ENCODE peak calls at places on chromosomes 7 and 10, in six cellular contexts. H is choroid plexus epithelial cell, W is nephron progenitor cell, I is cardiac muscle cell, K is pancreas, A is GM13976. J is an unnamed sample.

GRCh38 chr10:27285093-27285492 is 44.5 kb upstream of the ACBD5 start:
- DNase-seq in I (peak; percentile 26), A (no peak), W (no peak), K (peak; percentile 10), H (peak; percentile 37), J (no peak)

GRCh38 chr10:92313750-92314149 is 22.8 kb downstream of the MARCHF5 start:
- DNase-seq in W (no peak), K (no peak), A (no peak), I (no peak), H (no peak), J (no peak)

GRCh38 chr10:75201793-75202307 is 8.7 kb upstream of the VDAC2 start:
- DNase-seq in W (no peak), H (no peak), K (no peak), A (no peak), I (no peak), J (no peak)

GRCh38 chr10:131647789-131648188 is 253.0 kb upstream of the PPP2R2D start:
- DNase-seq in I (no peak), H (no peak), K (no peak), W (no peak), A (no peak), J (no peak)

GRCh38 chr7:77327067-77327931 is 88.8 kb downstream of the GSAP start:
- DNase-seq in H (peak; percentile 84), A (no peak), W (peak; percentile 27), K (no peak), I (peak; percentile 86), J (no peak)

GRCh38 chr10:95423327-95424005 is 132.7 kb upstream of the PDLIM1 start:
- DNase-seq in W (no peak), A (no peak), H (no peak), I (no peak), K (no peak), J (no peak)

GRCh38 chr10:50510517-50511473 is 113.0 kb downstream of the SGMS1 start:
- DNase-seq in K (no peak), W (no peak), I (no peak), A (no peak), H (peak; percentile 27), J (no peak)

GRCh38 chr10:18472977-18473376 is 178.4 kb downstream of the NSUN6 start:
- DNase-seq in A (no peak), K (peak; percentile 11), W (no peak), H (no peak), I (no peak), J (peak; percentile 15)

GRCh38 chr7:152594801-152595200 is 81.1 kb downstream of the XRCC2 start:
- DNase-seq in K (no peak), I (no peak), W (no peak), H (no peak), A (no peak), J (no peak)

GRCh38 chr7:47709451-47709850 is 127.5 kb upstream of the TNS3 start:
- DNase-seq in W (no peak), I (no peak), A (no peak), K (no peak), H (no peak), J (no peak)

GRCh38 chr10:68594405-68594804 is 34.3 kb downstream of the TET1 start:
- DNase-seq in A (no peak), H (peak; percentile 67), I (peak; percentile 78), K (no peak), W (no peak), J (no peak)

GRCh38 chr7:2926120-2926897 is 82.2 kb upstream of the GNA12 start:
- DNase-seq in H (no peak), I (no peak), W (no peak), K (no peak), A (no peak), J (no peak)

GRCh38 chr7:34776748-34777358 is 118.8 kb downstream of the NPSR1 start:
- DNase-seq in I (no peak), H (no peak), A (no peak), W (no peak), K (no peak), J (no peak)

GRCh38 chr7:139118234-139118802 is 8.8 kb upstream of the ZC3HAV1 start:
- DNase-seq in W (no peak), I (peak; percentile 41), K (peak; percentile 21), A (no peak), H (peak; percentile 65), J (peak; percentile 65)

GRCh38 chr7:12322287-12322902 is 81.3 kb downstream of the VWDE start:
- DNase-seq in I (peak; percentile 46), K (no peak), W (no peak), H (peak; percentile 66), A (no peak), J (peak; percentile 8)

GRCh38 chr10:97515260-97515978 is 16.7 kb downstream of the UBTD1 start:
- DNase-seq in A (no peak), I (no peak), K (no peak), H (no peak), W (no peak), J (no peak)

GRCh38 chr10:31603245-31604087 is 284.4 kb downstream of the ZEB1 start:
- DNase-seq in W (peak; percentile 98), I (peak; percentile 96), H (peak; percentile 92), A (peak; percentile 99), K (peak; percentile 94), J (peak; percentile 97)

GRCh38 chr10:29535012-29535777 is 99.6 kb downstream of the SVIL start:
- DNase-seq in I (peak; percentile 83), W (peak; percentile 52), A (no peak), H (peak; percentile 80), K (peak; percentile 92), J (no peak)

GRCh38 chr10:124611738-124612137 is 132.4 kb downstream of the FAM53B start:
- DNase-seq in H (no peak), A (no peak), W (no peak), K (no peak), I (no peak), J (no peak)

GRCh38 chr10:102269017-102269416 is 23.7 kb downstream of the GBF1 start:
- DNase-seq in W (no peak), I (peak; percentile 21), H (no peak), A (no peak), K (no peak), J (no peak)

GRCh38 chr7:39240864-39241263 is 263.2 kb downstream of the POU6F2 start:
- DNase-seq in A (no peak), H (no peak), I (no peak), W (no peak), K (no peak), J (no peak)

GRCh38 chr7:98418636-98419315 is 17.9 kb upstream of the BAIAP2L1 start:
- DNase-seq in W (no peak), H (peak; percentile 92), I (peak; percentile 95), K (peak; percentile 86), A (no peak), J (no peak)

GRCh38 chr10:123147635-123148413 is at the start of gene HMX2:
- DNase-seq in I (no peak), K (no peak), A (peak; percentile 79), H (no peak), W (peak; percentile 73), J (peak; percentile 85)

GRCh38 chr10:119595715-119596515 is 849 bp downstream of the TIAL1 start:
- DNase-seq in I (peak; percentile 55), K (peak; percentile 20), W (peak; percentile 41), H (peak; percentile 52), A (peak; percentile 63), J (peak; percentile 52)

GRCh38 chr10:11236234-11236633 is 218.6 kb downstream of the CELF2 start:
- DNase-seq in W (no peak), A (no peak), I (no peak), K (no peak), H (no peak), J (no peak)

GRCh38 chr10:44278669-44279337 is 106.1 kb downstream of the CXCL12 start:
- DNase-seq in A (no peak), W (peak; percentile 42), K (no peak), H (no peak), I (no peak), J (no peak)

GRCh38 chr7:101212014-101212413 is 5.4 kb downstream of the PLOD3 start:
- DNase-seq in I (no peak), K (no peak), H (no peak), W (no peak), A (no peak), J (no peak)
- TF ChIP-seq CTCF in I (no peak), K (no peak), H (no peak), W (no peak), A (no peak), J (no peak)

GRCh38 chr7:95544174-95544573 is 52.1 kb downstream of the PDK4 start:
- DNase-seq in W (no peak), K (no peak), I (no peak), A (no peak), H (no peak), J (no peak)

GRCh38 chr7:95545666-95546065 is 50.6 kb downstream of the PDK4 start:
- DNase-seq in I (no peak), K (no peak), W (no peak), A (no peak), H (no peak), J (no peak)

GRCh38 chr7:95546647-95547046 is 49.7 kb downstream of the PDK4 start:
- DNase-seq in I (no peak), W (no peak), H (no peak), A (no peak), K (no peak), J (no peak)

GRCh38 chr7:95543312-95543711 is 53.0 kb downstream of the PDK4 start:
- DNase-seq in A (no peak), K (no peak), I (no peak), W (no peak), H (no peak), J (no peak)

GRCh38 chr7:95545007-95545615 is 51.2 kb downstream of the PDK4 start:
- DNase-seq in W (peak; percentile 18), K (peak; percentile 61), A (no peak), H (peak; percentile 91), I (peak; percentile 82), J (no peak)
- TF ChIP-seq CTCF in W (peak; percentile 51), K (peak; percentile 29), A (peak; percentile 27), H (peak; percentile 86), I (peak; percentile 92), J (peak; percentile 41)

GRCh38 chr10:1420663-1421362 is 316.5 kb downstream of the ADARB2 start:
- DNase-seq in K (peak; percentile 49), I (no peak), A (peak; percentile 85), W (peak; percentile 87), H (peak; percentile 15), J (peak; percentile 80)
- TF ChIP-seq CTCF in K (peak; percentile 47), I (peak; percentile 15), A (peak; percentile 78), W (peak; percentile 84), H (peak; percentile 32), J (peak; percentile 61)

GRCh38 chr7:127557803-127558202 is 27.6 kb downstream of the GCC1 start:
- DNase-seq in K (no peak), I (no peak), A (no peak), W (no peak), H (peak; percentile 13), J (no peak)
- TF ChIP-seq CTCF in K (no peak), I (no peak), A (no peak), W (no peak), H (no peak), J (no peak)